ENCODE peak calls at places on chromosomes 6 and 20, in eight cellular contexts. N is T1000, K is prostate gland, T is OCI-M1, I is foreskin fibroblast, P is RPMI7951, D is SW480, B is GM04503. L is an unnamed sample.
A peak's percentile ranks its signal among the peaks of the same experiment; 100 is the strongest.

GRCh38 chr6:165717732-165718465 is 54.9 kb upstream of the PDE10A start:
- DNase-seq in I (no peak), K (no peak), B (no peak), N (no peak), P (peak; percentile 70), D (peak; percentile 32), T (no peak), L (no peak)

GRCh38 chr20:37351689-37352610 is 6.0 kb downstream of the SRC start:
- DNase-seq in D (no peak), N (no peak), P (no peak), B (no peak), T (no peak), K (no peak), I (no peak), L (no peak)

GRCh38 chr6:104486003-104486402 is 373.7 kb downstream of the HACE1 start:
- DNase-seq in P (no peak), D (no peak), I (no peak), B (no peak), N (no peak), T (no peak), K (no peak), L (no peak)

GRCh38 chr6:19434065-19434464 is 403.1 kb upstream of the ID4 start:
- DNase-seq in I (no peak), B (no peak), N (no peak), D (no peak), K (no peak), P (no peak), T (no peak), L (no peak)

GRCh38 chr6:5379647-5380242 is 118.4 kb downstream of the FARS2 start:
- DNase-seq in P (peak; percentile 41), B (no peak), N (no peak), K (no peak), D (peak; percentile 0), T (peak; percentile 81), I (peak; percentile 76), L (peak; percentile 28)

GRCh38 chr6:167163476-167164011 is 5.8 kb upstream of the GPR31 start:
- DNase-seq in D (no peak), N (no peak), I (no peak), K (no peak), T (no peak), P (no peak), B (no peak), L (no peak)

GRCh38 chr6:44036699-44037101 is 90.6 kb downstream of the MRPL14 start:
- DNase-seq in I (no peak), K (no peak), D (no peak), T (no peak), N (no peak), P (no peak), B (no peak), L (no peak)

GRCh38 chr6:53023323-53023722 is 28.2 kb upstream of the GSTA4 start:
- DNase-seq in P (no peak), K (no peak), N (no peak), D (no peak), B (no peak), T (no peak), I (no peak), L (no peak)

GRCh38 chr6:10395946-10396577 is 18.8 kb downstream of the TFAP2A start:
- DNase-seq in T (no peak), N (no peak), B (no peak), K (no peak), D (no peak), I (no peak), P (peak; percentile 38), L (no peak)

GRCh38 chr6:12137480-12137879 is 125.4 kb downstream of the HIVEP1 start:
- DNase-seq in P (peak; percentile 73), I (peak; percentile 91), N (no peak), K (peak; percentile 56), D (no peak), T (peak; percentile 73), B (peak; percentile 43), L (no peak)

GRCh38 chr20:17617868-17618672 is 48.2 kb downstream of the DSTN start:
- DNase-seq in N (no peak), B (no peak), P (no peak), T (no peak), I (no peak), D (peak; percentile 66), K (peak; percentile 74), L (peak; percentile 3)

GRCh38 chr6:45816674-45817297 is 198.9 kb downstream of the CLIC5 start:
- DNase-seq in B (no peak), I (peak; percentile 24), D (no peak), N (peak; percentile 45), P (no peak), K (no peak), T (no peak), L (peak; percentile 60)

GRCh38 chr20:25065625-25066338 is 7.8 kb upstream of the ACSS1 start:
- DNase-seq in K (peak; percentile 69), B (no peak), T (peak; percentile 56), P (peak; percentile 73), D (peak; percentile 79), I (peak; percentile 80), N (peak; percentile 17), L (peak; percentile 33)

GRCh38 chr6:11616200-11616611 is 78.7 kb downstream of the TMEM170B start:
- DNase-seq in T (no peak), P (peak; percentile 84), B (peak; percentile 99), N (no peak), D (no peak), K (no peak), I (peak; percentile 94), L (peak; percentile 46)

GRCh38 chr20:19426356-19426755 is 213.9 kb downstream of the SLC24A3 start:
- DNase-seq in N (no peak), I (no peak), P (no peak), T (no peak), K (no peak), D (no peak), B (no peak), L (no peak)